ENCODE peak calls at places on chromosomes 3 and 15, in four cellular contexts. G is GM23338, J is right cardiac atrium, A is kidney epithelial cell. S is an unnamed sample.

GRCh38 chr15:81280696-81281095 is 43.2 kb downstream of the STARD5 start:
- DNase-seq in G (no peak), J (no peak), A (no peak), S (no peak)

GRCh38 chr3:56137406-56137805 is 330.9 kb downstream of the ERC2 start:
- DNase-seq in G (no peak), J (no peak), A (no peak), S (no peak)

GRCh38 chr3:154795582-154795981 is 284.5 kb upstream of the MME start:
- DNase-seq in G (no peak), J (no peak), A (peak), S (no peak)

GRCh38 chr15:31433101-31433500 is 106.5 kb downstream of the KLF13 start:
- DNase-seq in G (no peak), J (no peak), A (no peak), S (no peak)

GRCh38 chr15:70767668-70768067 is 4.3 kb upstream of the UACA start:
- DNase-seq in G (no peak), J (no peak), A (no peak), S (no peak)

GRCh38 chr15:101070502-101071273 is 151.5 kb downstream of the LRRK1 start:
- DNase-seq in G (peak), J (peak), A (peak), S (no peak)

GRCh38 chr3:39378092-39378491 is 5.1 kb upstream of the SLC25A38 start:
- DNase-seq in G (peak), J (no peak), A (no peak), S (peak)

GRCh38 chr15:70169147-70169546 is 71.4 kb upstream of the TLE3 start:
- DNase-seq in G (no peak), J (no peak), A (no peak), S (no peak)

GRCh38 chr15:58261368-58261767 is 123.2 kb downstream of the AQP9 start:
- DNase-seq in G (no peak), J (no peak), A (no peak), S (no peak)

GRCh38 chr3:88142094-88142624 is 7.6 kb upstream of the C3orf38 start:
- DNase-seq in G (no peak), J (no peak), A (no peak), S (no peak)

GRCh38 chr3:159904911-159905310 is 83.7 kb upstream of the IL12A start:
- DNase-seq in G (no peak), J (no peak), A (no peak), S (no peak)

GRCh38 chr3:142028174-142028833 is 121.0 kb downstream of the TFDP2 start:
- DNase-seq in G (peak), J (no peak), A (peak), S (no peak)

GRCh38 chr3:136731274-136731884 is 20.8 kb downstream of the STAG1 start:
- DNase-seq in G (no peak), J (no peak), A (no peak), S (no peak)
- H3K4me3 ChIP-seq in G (no peak), J (no peak), A (no peak), S (no peak)

DNA sequence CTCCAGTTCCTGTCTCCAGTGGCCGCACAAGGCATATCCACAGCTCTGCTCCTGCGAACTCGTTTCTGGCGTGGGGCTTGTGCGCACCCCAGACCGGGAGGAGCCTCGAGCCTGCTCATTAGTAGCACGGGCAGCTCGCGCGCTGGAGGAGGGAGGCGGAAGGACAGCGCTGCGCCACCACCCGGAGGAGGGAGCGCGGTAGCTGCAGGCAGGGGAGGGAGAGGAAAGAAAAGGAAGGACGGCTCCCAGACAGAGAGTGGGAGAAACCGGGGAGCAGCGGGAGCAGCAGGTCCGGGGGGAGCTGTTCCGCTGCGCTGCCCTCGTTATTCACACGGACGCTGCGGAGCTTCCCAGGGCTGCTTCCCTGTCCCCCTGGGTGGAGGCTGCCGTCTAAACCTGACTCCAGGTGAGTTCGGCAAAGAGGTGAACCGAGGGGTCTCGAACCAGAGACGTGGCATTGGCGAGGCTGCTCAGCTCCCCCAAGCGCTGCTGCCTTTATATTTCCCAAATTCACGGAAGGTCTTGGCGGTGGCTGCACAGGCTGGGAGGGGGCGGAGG is 121.3 kb upstream of the ZNF717 start:
- DNase-seq in G (peak), J (no peak), A (peak), S (peak)
- H3K4me3 ChIP-seq in G (peak), J (no peak), A (peak), S (peak)

GRCh38 chr3:197001106-197001971 is 28.3 kb downstream of the MELTF start:
- DNase-seq in G (no peak), J (no peak), A (no peak), S (peak)
- H3K4me3 ChIP-seq in G (peak), J (no peak), A (no peak), S (no peak)

GRCh38 chr3:61565569-61565968 is 4.2 kb downstream of the PTPRG start:
- DNase-seq in G (no peak), J (no peak), A (no peak), S (no peak)

GRCh38 chr3:61562810-61563613 is 1.6 kb downstream of the PTPRG start:
- DNase-seq in G (peak), J (peak), A (no peak), S (peak)

GRCh38 chr3:61562042-61562809 is 855 bp downstream of the PTPRG start:
- DNase-seq in G (no peak), J (peak), A (no peak), S (no peak)

GRCh38 chr3:61563614-61564404 is 2.4 kb downstream of the PTPRG start:
- DNase-seq in G (peak), J (peak), A (no peak), S (no peak)

GRCh38 chr3:61564405-61565059 is 3.2 kb downstream of the PTPRG start:
- DNase-seq in G (peak), J (peak), A (no peak), S (peak)
- H3K4me3 ChIP-seq in G (peak), J (peak), A (peak), S (peak)

GRCh38 chr3:158105124-158105709 is 1.0 kb downstream of the SHOX2 start:
- DNase-seq in G (peak), J (no peak), A (no peak), S (no peak)

GRCh38 chr3:158105710-158106438 is at the start of gene SHOX2:
- DNase-seq in G (peak), J (peak), A (no peak), S (no peak)

GRCh38 chr3:158103956-158104338 is 2.3 kb downstream of the SHOX2 start:
- DNase-seq in G (peak), J (no peak), A (no peak), S (no peak)

GRCh38 chr3:158103131-158103955 is 2.9 kb downstream of the SHOX2 start:
- DNase-seq in G (peak), J (peak), A (no peak), S (no peak)

DNA sequence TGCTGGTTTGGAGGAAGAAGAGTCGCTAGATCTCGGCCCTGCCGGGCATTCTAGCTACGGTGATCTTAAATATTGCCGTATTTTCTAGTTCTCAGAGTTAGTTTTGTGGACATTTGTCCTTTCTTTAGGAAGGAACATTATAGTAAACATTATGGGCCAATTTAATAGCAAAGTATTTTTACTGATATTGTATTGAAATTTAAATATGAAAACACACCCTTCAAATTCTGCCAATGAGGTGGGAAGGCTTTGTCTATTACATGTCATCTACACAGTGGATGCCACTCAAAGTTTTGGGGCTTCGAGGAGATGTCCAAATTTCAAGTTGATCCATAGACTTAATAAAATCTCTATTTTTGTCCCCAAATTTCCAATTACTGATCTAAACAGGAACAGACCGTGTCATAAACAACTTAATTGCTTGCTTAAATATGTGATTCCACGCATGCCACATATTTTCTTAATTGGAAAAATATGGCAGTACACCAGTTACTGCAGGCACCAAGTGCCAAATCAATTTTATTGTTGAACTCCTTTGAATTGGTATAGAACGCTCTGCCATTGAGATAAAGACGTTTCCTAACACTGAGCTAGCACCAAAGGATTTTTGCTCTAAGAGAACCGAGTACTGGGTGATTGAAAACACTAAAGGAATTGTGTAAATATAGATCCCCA is 1.7 kb downstream of the SHOX2 start:
- DNase-seq in G (no peak), J (no peak), A (no peak), S (no peak)
- H3K4me3 ChIP-seq in G (peak), J (peak), A (no peak), S (peak)

GRCh38 chr15:40343512-40343911 is 2.8 kb upstream of the CCDC9B start:
- DNase-seq in G (no peak), J (peak), A (no peak), S (no peak)
- H3K4me3 ChIP-seq in G (no peak), J (no peak), A (no peak), S (no peak)

GRCh38 chr15:66356069-66356358 is 471 bp downstream of the TIPIN start:
- DNase-seq in G (no peak), J (no peak), A (no peak), S (no peak)
- H3K4me3 ChIP-seq in G (peak), J (peak), A (peak), S (peak)

GRCh38 chr15:62301993-62302665 is 137.0 kb upstream of the C2CD4B start:
- DNase-seq in G (no peak), J (no peak), A (no peak), S (no peak)

GRCh38 chr15:62307551-62307950 is 142.5 kb upstream of the C2CD4B start:
- DNase-seq in G (no peak), J (no peak), A (no peak), S (no peak)

GRCh38 chr15:62306851-62307504 is 141.9 kb upstream of the C2CD4B start:
- DNase-seq in G (peak), J (peak), A (peak), S (peak)
- H3K4me3 ChIP-seq in G (no peak), J (no peak), A (no peak), S (no peak)